ENCODE peak calls at places on chromosomes 13 and 19, in seven cellular contexts. I is HCT116, K is heart left ventricle, X is lower leg skin, G is NB4, C is ovary, J is endothelial cell of umbilical vein. Q is an unnamed sample.

GRCh38 chr19:58000677-58001076 is 1.9 kb downstream of the ZNF606 start:
- DNase-seq in I (no peak), K (no peak), X (no peak), G (no peak), C (no peak), J (no peak), Q (no peak)

GRCh38 chr13:53141336-53141735 is 112.7 kb downstream of the OLFM4 start:
- DNase-seq in I (no peak), K (no peak), X (no peak), G (no peak), C (no peak), J (no peak), Q (no peak)

GRCh38 chr13:98453254-98453843 is 123.6 kb downstream of the STK24 start:
- DNase-seq in I (no peak), K (no peak), X (no peak), G (no peak), C (no peak), J (no peak), Q (no peak)

GRCh38 chr13:84405286-84405685 is 523.0 kb upstream of the SLITRK1 start:
- DNase-seq in I (no peak), K (no peak), X (no peak), G (no peak), C (no peak), J (no peak), Q (no peak)

GRCh38 chr13:114029866-114030625 is 56.2 kb upstream of the C13orf46 start:
- DNase-seq in I (no peak), K (peak; percentile 60), X (no peak), G (no peak), C (no peak), J (no peak), Q (no peak)

GRCh38 chr13:70108276-70108845 is at the start of gene KLHL1:
- DNase-seq in I (no peak), K (no peak), X (no peak), G (no peak), C (no peak), J (no peak), Q (no peak)

GRCh38 chr19:2191456-2191931 is 27.8 kb downstream of the DOT1L start:
- DNase-seq in I (no peak), K (no peak), X (no peak), G (no peak), C (no peak), J (no peak), Q (no peak)

GRCh38 chr13:95874286-95874685 is 178.9 kb downstream of the UGGT2 start:
- DNase-seq in I (no peak), K (no peak), X (no peak), G (no peak), C (no peak), J (no peak), Q (no peak)

GRCh38 chr13:110650436-110650835 is 35.1 kb downstream of the NAXD start:
- DNase-seq in I (no peak), K (no peak), X (peak; percentile 59), G (no peak), C (no peak), J (no peak), Q (no peak)

DNA sequence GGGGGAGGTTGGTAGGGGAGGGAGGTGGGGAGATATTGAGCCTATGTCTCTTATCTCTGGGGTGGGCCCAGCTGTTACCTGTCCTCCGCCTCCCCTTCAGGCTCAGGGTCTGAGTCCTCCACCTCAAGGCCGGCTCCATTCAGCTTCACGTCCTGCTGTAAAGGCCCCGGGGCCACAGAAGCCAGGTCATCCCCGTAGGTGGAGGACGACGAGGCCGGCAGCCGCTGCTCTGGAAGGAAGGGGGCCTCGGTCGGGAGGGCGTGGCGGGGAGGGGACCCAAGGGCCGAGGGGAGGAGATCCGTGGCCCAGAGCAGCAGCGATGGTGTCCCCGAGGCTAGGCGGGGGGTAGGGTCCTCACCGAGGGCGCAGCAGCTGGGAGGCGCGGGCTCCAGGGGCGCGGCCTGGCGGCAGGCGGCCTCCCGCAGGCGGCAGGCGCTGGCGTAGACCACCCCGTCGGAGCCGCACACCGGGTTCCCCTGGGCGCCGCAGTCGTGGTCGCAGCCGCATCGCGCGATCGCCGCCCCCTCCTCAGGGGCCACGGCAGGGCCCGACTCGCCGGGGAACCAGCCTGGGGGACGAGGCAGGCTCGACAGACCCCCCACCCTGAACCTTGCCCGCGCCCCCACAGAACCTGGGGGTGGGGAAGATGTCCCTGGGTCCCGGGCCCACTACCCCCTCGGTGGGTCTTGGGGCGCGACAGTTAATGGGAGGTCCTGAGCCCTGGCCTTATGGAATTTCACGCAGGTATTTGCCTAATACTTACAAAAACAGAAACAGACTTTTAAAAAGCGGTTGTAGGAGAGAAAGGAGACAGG is 7.5 kb downstream of the F2RL3 start:
- DNase-seq in I (no peak), K (peak; percentile 77), X (no peak), G (peak; percentile 47), C (peak; percentile 52), J (peak; percentile 12), Q (no peak)
- TF ChIP-seq POLR2A in I (no peak), K (peak; percentile 44), X (no peak), G (no peak), C (no peak), J (no peak), Q (no peak)

GRCh38 chr13:39249971-39250370 is 211.7 kb downstream of the NHLRC3 start:
- DNase-seq in I (no peak), K (no peak), X (no peak), G (no peak), C (no peak), J (no peak), Q (no peak)
- TF ChIP-seq POLR2A in I (no peak), K (no peak), X (no peak), G (no peak), C (no peak), J (no peak), Q (no peak)

DNA sequence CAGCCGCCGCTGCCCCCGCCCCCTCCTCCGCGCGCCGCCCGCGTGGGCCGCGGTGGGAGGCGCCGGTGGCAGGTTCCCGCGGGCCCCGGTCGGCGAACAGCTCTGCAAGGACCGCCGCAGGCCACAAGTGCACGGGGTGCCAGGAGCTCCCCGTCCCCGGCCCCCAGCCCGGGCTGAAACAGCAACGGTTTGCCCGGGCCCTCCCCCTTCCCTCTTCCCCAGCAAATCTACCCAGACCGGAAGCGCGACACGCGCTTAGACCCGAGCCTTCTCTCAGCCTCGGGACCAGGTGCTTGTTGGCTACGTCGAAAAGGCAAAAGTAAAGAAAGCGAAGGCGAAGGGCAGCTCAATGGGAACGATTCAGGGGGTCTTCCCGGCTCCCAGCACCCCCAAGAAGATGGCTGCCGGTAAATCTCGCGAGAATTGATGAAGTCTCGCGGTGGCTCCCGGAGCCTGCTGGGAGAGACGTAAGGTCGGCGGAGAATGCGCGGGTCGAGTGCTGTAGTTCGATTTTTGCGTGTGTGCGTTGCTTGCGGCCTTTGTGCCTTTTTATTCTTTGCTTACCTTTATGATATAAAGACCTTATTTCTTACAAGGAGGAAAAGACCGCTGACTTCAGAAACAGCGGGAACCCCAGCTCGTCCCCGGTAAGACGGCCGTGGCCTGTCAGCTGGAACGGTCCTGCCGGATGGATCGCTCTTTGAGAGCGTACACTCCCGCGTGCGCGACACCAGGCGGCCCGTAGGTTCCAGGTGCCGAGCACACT is at the start of gene RBM26:
- DNase-seq in I (peak; percentile 91), K (peak; percentile 96), X (peak; percentile 98), G (peak; percentile 96), C (peak; percentile 93), J (peak; percentile 95), Q (peak; percentile 73)
- TF ChIP-seq POLR2A in I (no peak), K (peak; percentile 49), X (no peak), G (peak; percentile 94), C (peak; percentile 75), J (peak; percentile 84), Q (peak; percentile 75)

GRCh38 chr19:20860339-20860738 is 62.7 kb upstream of the ZNF85 start:
- DNase-seq in I (no peak), K (peak; percentile 55), X (no peak), G (no peak), C (no peak), J (no peak), Q (no peak)

GRCh38 chr19:20858861-20859260 is 64.2 kb upstream of the ZNF85 start:
- DNase-seq in I (no peak), K (no peak), X (no peak), G (no peak), C (no peak), J (no peak), Q (no peak)

GRCh38 chr19:20863176-20863575 is 59.9 kb upstream of the ZNF85 start:
- DNase-seq in I (no peak), K (no peak), X (no peak), G (no peak), C (no peak), J (no peak), Q (no peak)

GRCh38 chr19:20858218-20858617 is 64.8 kb upstream of the ZNF85 start:
- DNase-seq in I (no peak), K (no peak), X (no peak), G (no peak), C (no peak), J (no peak), Q (no peak)
- TF ChIP-seq POLR2A in I (no peak), K (no peak), X (no peak), G (no peak), C (no peak), J (no peak), Q (no peak)

GRCh38 chr19:49231804-49232203 is 74.2 kb downstream of the TRPM4 start:
- DNase-seq in I (no peak), K (no peak), X (no peak), G (no peak), C (no peak), J (no peak), Q (no peak)
- TF ChIP-seq POLR2A in I (no peak), K (no peak), X (no peak), G (no peak), C (no peak), J (no peak), Q (no peak)

GRCh38 chr19:55339225-55340143 is at the start of gene KMT5C:
- DNase-seq in I (peak; percentile 100), K (peak; percentile 100), X (peak; percentile 100), G (peak; percentile 98), C (peak; percentile 100), J (peak; percentile 100), Q (peak; percentile 100)

GRCh38 chr19:55340784-55341147 is 1.1 kb downstream of the KMT5C start:
- DNase-seq in I (no peak), K (no peak), X (no peak), G (peak; percentile 16), C (no peak), J (peak; percentile 17), Q (no peak)

GRCh38 chr19:55342044-55342531 is 2.4 kb downstream of the KMT5C start:
- DNase-seq in I (no peak), K (no peak), X (no peak), G (no peak), C (no peak), J (no peak), Q (no peak)

GRCh38 chr19:55341191-55342043 is 1.7 kb downstream of the KMT5C start:
- DNase-seq in I (peak; percentile 21), K (peak; percentile 81), X (peak; percentile 92), G (peak; percentile 45), C (peak; percentile 67), J (peak; percentile 11), Q (peak; percentile 99)

DNA sequence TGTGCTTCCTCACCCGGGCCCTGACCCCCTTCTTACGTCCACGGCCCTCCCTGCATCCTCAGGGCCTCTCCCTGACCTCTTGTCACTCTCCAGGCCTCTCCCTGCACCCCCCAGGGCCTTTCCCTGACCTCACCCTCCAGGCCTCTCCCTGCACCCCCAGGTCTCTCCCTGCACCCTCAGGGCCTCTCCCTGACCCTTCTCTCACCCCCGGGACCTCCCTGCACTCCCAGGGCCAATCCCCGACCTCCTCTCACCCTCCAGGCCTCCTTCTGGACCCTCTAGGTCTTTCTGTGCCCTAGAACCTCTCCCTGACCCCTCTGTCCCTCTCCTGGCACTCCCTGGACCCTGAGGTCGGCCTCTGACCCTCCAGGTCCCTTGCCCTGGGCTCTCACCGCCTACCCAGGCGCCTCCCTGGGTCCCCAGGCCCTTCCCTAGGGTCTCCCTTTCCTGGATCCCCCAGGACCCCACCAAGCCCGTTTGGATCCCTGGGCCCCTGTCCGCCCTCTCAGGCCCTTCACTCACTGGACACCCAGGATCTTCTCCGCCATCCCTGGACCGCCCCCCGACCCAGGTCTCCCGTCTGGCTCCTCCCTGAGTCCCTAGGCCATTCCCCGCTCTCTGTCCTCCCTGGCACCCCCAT is 588 bp downstream of the KMT5C start:
- DNase-seq in I (no peak), K (no peak), X (no peak), G (peak; percentile 31), C (peak; percentile 35), J (no peak), Q (no peak)
- TF ChIP-seq POLR2A in I (no peak), K (no peak), X (no peak), G (peak; percentile 3), C (no peak), J (no peak), Q (no peak)

Q was measured in H54.